ENCODE peak calls at places on chromosomes 1 and 21, in five cellular contexts. X is CD8-positive, alpha-beta memory T cell; R is astrocyte; Q is heart right ventricle; B is mesenchymal stem cell. C is an unnamed sample.

GRCh38 chr1:17635811-17636210 is 96.3 kb downstream of the ARHGEF10L start:
- DNase-seq in R (no peak), X (no peak), Q (peak), B (no peak), C (no peak)

GRCh38 chr1:203177471-203178039 is 1.9 kb upstream of the MYBPH start:
- DNase-seq in B (peak), Q (no peak), R (peak), X (no peak), C (no peak)

GRCh38 chr1:197399691-197400521 is 131.9 kb downstream of the CRB1 start:
- DNase-seq in X (no peak), B (peak), R (peak), Q (no peak), C (no peak)

GRCh38 chr1:183674339-183674738 is 21.2 kb upstream of the APOBEC4 start:
- DNase-seq in R (peak), Q (peak), B (no peak), X (no peak), C (no peak)

GRCh38 chr1:91884459-91885290 is 1.3 kb downstream of the TGFBR3 start:
- DNase-seq in X (peak), R (no peak), Q (peak), B (peak), C (peak)

GRCh38 chr1:74969566-74970135 is 164.5 kb upstream of the LHX8 start:
- DNase-seq in R (no peak), B (no peak), X (no peak), Q (no peak), C (no peak)

GRCh38 chr1:2382621-2383361 is 8.6 kb downstream of the MORN1 start:
- DNase-seq in Q (no peak), B (peak), R (no peak), X (peak), C (no peak)

GRCh38 chr1:31143455-31143854 is 77.9 kb upstream of the PUM1 start:
- DNase-seq in B (no peak), Q (no peak), X (no peak), R (no peak), C (no peak)

DNA sequence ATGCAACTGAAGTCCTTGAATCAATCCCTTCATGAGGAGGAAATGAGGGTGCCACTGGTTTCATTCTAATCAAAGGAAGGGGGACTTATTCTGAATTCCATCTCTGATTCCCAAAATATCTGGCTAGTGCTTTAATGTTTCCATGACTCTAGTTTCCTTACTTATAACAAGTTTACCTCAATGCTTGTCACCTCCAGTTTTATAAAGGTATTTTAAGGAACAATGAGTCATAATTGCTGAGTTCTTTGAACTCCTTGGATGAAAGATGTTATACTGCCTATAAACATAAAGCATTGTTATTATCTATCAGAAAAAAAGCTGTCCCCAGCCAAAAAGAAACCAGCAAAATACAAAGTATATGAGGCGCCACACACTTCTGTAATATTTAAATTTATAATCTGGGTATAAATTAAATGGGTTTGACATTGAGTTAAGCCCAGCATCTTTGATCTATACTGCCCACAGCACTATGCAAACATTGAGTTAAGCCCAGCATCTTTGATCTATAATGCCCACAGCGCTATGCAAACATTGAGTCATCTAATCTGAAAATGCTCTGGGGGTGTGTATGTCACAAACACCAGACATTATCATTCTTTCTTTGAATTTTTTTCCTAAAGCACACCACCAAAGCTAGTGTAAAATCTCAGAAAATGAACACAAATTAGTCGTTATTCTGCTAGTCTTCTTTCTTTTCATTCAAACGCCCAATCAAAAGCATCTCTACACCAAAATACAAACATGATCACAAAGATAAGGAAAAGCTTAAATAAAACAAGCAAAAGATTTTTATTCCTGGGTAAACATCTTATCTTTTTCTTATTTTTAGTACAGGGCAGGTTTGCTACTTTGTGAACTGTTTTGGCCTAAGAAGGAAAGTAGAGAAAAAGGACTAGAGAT is 11.5 kb upstream of the CXADR start:
- DNase-seq in X (no peak), B (no peak), Q (no peak), R (no peak), C (no peak)
- H3K27ac ChIP-seq in X (no peak), B (no peak), Q (no peak), R (no peak), C (no peak)

DNA sequence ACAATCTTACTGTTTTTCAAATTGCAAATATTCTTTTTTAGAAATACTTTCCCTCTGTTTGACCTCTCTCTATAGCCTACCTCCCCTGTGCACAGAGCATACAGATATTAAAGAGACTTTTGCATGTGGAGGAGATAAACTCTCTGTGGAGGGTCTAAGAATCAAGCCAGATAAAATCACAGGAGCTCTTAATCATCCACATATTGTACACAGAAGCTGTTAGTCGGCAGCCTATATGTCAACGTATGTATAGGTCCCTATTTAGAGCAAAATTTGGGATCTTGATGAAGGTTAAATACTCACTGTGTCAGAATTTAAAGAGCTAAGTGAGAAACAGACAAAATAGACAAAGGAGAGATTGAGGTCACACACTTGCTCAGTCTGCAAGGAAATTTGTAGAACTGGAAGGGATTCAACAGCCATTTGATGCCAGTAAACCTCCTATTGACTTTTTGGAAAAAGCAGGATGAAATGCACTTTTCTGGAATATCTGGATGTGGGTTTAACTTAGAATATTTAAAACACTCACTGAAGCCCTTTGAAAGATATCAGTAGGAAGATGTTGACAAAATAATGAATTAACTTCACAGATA is 4.1 kb upstream of the IRF2BP2 start:
- DNase-seq in Q (no peak), B (no peak), R (peak), X (no peak), C (no peak)
- H3K27ac ChIP-seq in Q (peak), B (peak), R (peak), X (peak), C (peak)

DNA sequence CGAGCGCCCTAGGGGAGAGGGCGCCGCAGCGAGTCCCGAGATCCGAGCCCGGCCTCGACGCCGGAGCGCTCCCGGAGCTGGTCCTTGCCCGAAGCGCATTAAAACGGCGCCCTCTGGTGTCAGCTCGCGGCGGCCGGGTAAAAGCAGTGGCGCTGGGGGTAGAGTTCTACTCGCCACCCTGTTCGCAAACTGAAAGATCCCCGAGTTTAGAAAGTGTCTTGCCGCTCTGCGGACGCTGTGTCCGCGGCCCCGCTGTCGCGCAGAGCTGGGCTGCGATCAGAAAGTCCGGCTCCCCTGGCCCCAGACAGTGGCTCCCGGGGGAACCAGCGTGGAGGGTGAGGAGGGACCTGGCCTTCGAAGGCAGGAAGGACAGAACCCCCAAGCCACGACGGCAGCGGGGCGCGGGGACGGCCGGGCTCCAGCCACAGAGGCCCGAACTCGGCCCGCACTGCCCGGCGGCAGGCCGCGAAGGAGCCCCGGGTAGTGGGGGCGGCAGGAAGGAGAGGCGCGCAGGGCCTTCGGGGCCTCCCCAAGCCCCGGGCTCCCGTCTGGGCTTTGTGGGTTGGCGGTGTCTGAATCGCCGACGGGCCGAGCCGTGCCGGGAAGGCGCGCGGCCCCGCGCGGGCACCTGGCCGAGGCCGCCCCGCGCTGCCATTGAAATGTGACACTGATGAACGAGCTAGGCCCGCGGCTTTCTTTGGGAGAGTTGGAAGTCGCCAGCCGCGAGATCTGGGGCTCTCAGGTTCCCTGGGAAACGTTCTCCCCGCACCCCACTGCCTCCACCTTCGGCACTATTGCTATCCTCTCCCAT is 39.1 kb upstream of the NFIA start:
- DNase-seq in X (peak), Q (peak), R (peak), B (peak), C (peak)
- H3K27ac ChIP-seq in X (no peak), Q (peak), R (no peak), B (no peak), C (no peak)

DNA sequence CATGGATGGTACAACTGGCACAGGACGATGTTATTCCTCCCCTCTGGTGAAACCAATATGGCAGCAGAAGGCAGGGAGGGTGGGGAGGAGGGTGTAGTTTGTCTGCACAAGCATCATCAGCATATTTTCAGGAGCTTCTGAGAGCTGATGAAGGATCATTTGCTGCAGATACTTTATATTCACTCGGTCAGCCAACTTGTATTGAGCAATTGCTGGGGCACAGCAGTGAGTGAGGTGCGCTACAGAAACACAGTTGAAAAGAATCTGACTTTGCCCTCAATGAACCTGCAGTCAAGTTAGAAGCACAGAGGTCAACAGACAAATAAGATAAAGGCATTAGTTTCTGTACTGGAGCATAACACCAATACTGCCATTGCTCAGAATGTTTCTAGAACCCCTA is 13.1 kb downstream of the PKP1 start:
- DNase-seq in R (no peak), B (no peak), X (no peak), Q (no peak), C (no peak)
- H3K27ac ChIP-seq in R (no peak), B (no peak), X (no peak), Q (no peak), C (no peak)

GRCh38 chr1:157992031-157992568 is 1.3 kb upstream of the KIRREL1 start:
- DNase-seq in Q (peak), B (peak), X (no peak), R (peak), C (no peak)
- H3K27ac ChIP-seq in Q (peak), B (peak), X (no peak), R (no peak), C (no peak)

DNA sequence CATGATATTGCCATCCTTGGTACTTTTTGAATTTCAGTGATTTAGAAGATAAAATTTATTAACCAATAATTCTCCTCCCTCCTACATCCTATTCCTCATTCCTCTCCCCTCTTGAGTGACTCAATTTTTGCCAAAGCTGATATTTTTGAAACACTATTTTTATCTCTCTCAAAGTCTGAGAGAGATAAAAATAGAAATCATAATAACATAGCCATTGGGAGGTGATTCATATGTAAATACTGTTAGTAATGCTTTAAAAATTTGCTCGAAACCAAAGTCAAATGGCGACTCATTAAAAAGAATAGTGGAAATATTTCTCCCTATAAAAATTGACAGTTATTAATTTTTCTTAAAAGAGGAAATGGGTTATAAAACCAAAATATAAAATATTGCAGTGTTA is 97.4 kb downstream of the PATJ start:
- DNase-seq in R (peak), B (peak), X (no peak), Q (no peak), C (no peak)
- H3K27ac ChIP-seq in R (peak), B (no peak), X (no peak), Q (no peak), C (no peak)

DNA sequence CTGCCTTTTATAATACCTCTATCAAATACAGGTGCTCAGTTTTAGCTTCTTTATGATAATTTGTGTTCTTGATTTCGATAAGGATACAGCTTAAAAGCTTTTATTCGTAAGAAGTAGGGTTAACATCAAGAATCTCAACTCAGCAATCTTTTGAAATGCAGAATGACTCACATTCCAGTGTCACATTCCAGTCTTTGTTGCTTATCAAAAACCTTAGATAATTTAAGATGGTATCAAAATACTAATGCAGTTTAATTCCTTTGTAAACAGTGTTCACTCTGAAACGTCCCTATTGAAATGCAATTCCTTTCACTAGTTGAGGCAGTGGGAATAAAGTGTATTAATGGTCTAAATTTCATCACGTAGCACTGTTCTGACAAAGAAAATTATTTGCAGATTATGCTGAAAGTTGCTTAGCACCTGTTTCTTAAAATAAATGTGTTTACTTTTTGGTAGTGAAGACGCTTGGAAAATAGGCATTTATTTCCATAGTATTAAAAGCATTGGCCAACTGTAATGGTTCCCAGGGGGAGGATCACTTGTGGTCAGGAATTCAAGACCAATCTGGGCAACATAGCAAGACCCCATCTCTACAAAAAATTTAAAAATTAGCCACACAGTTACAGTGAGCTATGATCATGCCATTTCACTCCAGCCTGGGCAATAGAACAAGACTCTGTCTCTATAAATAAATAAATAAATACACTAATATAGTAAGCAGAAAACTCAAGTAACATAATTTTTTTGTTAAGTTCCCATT is 10.1 kb upstream of the CNN3 start:
- DNase-seq in R (peak), Q (no peak), B (no peak), X (no peak), C (no peak)
- H3K27ac ChIP-seq in R (no peak), Q (peak), B (no peak), X (no peak), C (no peak)

GRCh38 chr1:162090378-162090777 is 20.9 kb downstream of the NOS1AP start:
- DNase-seq in R (no peak), X (no peak), Q (no peak), B (no peak), C (no peak)

GRCh38 chr1:162093095-162093494 is 23.6 kb downstream of the NOS1AP start:
- DNase-seq in R (no peak), Q (no peak), X (no peak), B (no peak), C (no peak)

GRCh38 chr1:162089748-162090147 is 20.3 kb downstream of the NOS1AP start:
- DNase-seq in B (no peak), Q (no peak), R (no peak), X (no peak), C (no peak)

GRCh38 chr1:162094271-162094670 is 24.8 kb downstream of the NOS1AP start:
- DNase-seq in R (peak), B (peak), X (no peak), Q (no peak), C (no peak)

DNA sequence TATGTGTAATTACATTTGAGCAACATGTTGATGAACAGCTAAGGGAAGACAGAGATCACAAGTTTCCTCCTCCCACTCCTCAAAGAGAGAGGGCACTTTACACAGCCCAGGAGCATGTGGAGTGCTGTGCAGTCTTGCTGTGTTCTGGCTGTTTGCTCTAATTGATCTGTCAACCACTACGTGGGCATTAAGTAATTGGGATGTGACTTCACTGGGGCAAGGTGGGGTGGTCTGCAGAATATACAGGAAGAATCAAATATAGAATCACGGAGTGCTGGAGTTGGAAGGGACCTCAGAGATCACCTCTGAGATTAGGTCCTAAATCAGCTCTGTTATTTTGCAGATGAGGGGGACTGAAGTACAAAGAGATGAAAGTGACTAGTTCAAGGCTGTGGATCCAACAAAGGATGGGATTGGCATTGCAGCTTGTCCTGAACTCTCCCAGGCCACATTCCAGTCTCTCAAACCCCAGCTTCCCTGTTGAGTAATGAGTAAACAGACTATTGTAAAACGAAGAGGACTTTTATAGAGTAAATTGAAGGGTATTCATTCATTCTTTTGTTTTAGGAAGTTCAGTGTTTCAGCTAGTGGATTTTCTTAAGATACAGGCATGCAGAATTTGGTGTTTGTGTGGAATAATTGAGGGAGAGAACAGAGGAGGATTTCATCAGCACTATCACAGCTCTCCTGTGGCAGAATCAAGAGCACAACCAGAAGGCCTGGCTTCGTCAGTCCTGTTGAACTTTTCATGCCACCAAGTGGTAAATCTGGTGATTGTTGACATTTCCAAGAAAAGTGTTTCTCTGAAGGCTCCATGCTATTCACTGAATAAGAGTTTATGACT is 22.4 kb downstream of the NOS1AP start:
- DNase-seq in Q (no peak), R (no peak), B (peak), X (no peak), C (no peak)
- H3K27ac ChIP-seq in Q (no peak), R (no peak), B (no peak), X (no peak), C (no peak)

C was measured in CD4-positive, alpha-beta T cell.